ENCODE peak calls at places on chromosomes 7 and 10, in seven cellular contexts. P is SK-N-SH, N is HCT116, R is HepG2, L is GM12878, Y is H1, D is K562. Z is an unnamed sample.

GRCh38 chr7:297611-298374 is 7.8 kb downstream of the FOXL3 start:
- DNase-seq in P (no peak), N (no peak), R (no peak), L (no peak), Y (no peak), D (no peak), Z (no peak)

GRCh38 chr10:92826061-92826460 is 22.3 kb upstream of the EXOC6 start:
- DNase-seq in P (no peak), N (no peak), R (no peak), L (no peak), Y (no peak), D (no peak), Z (no peak)

GRCh38 chr7:26964409-26964808 is 100.0 kb upstream of the SKAP2 start:
- DNase-seq in P (no peak), N (no peak), R (no peak), L (no peak), Y (no peak), D (no peak), Z (no peak)

GRCh38 chr10:30185916-30186315 is 126.5 kb upstream of the JCAD start:
- DNase-seq in P (no peak), N (no peak), R (no peak), L (no peak), Y (no peak), D (no peak), Z (peak)

GRCh38 chr7:19376591-19376990 is 231.4 kb upstream of the FERD3L start:
- DNase-seq in P (no peak), N (no peak), R (no peak), L (no peak), Y (no peak), D (no peak), Z (no peak)

GRCh38 chr10:60757422-60757895 is 20.8 kb upstream of the CDK1 start:
- DNase-seq in P (no peak), N (no peak), R (no peak), L (no peak), Y (no peak), D (no peak), Z (peak)

GRCh38 chr10:97684866-97685394 is 2.1 kb downstream of the AVPI1 start:
- DNase-seq in P (no peak), N (no peak), R (peak), L (no peak), Y (no peak), D (no peak), Z (no peak)

GRCh38 chr10:60917331-60918280 is 26.4 kb downstream of the RHOBTB1 start:
- DNase-seq in P (no peak), N (no peak), R (no peak), L (no peak), Y (no peak), D (no peak), Z (no peak)

GRCh38 chr10:13352519-13352918 is 4.4 kb upstream of the SEPHS1 start:
- DNase-seq in P (no peak), N (no peak), R (peak), L (no peak), Y (peak), D (peak), Z (no peak)

GRCh38 chr10:84846646-84847045 is 518.3 kb downstream of the CCSER2 start:
- DNase-seq in P (no peak), N (no peak), R (no peak), L (no peak), Y (no peak), D (no peak), Z (no peak)

GRCh38 chr10:109040622-109041021 is 882.7 kb downstream of the XPNPEP1 start:
- DNase-seq in P (no peak), N (no peak), R (no peak), L (no peak), Y (no peak), D (no peak), Z (no peak)

GRCh38 chr10:47331954-47332353 is 9.7 kb downstream of the GDF2 start:
- DNase-seq in P (no peak), N (no peak), R (no peak), L (no peak), Y (no peak), D (no peak), Z (no peak)

GRCh38 chr10:68897336-68897741 is 3.8 kb upstream of the DDX50 start:
- DNase-seq in P (peak), N (peak), R (peak), L (no peak), Y (peak), D (peak), Z (peak)

GRCh38 chr10:1100691-1101368 is 44.6 kb downstream of the WDR37 start:
- DNase-seq in P (peak), N (no peak), R (no peak), L (no peak), Y (peak), D (no peak), Z (peak)

GRCh38 chr7:74271742-74272141 is 17.5 kb upstream of the CLIP2 start:
- DNase-seq in P (no peak), N (no peak), R (no peak), L (no peak), Y (no peak), D (no peak), Z (no peak)

GRCh38 chr7:74267756-74268565 is 13.8 kb upstream of the RFC2 start:
- DNase-seq in P (no peak), N (no peak), R (no peak), L (no peak), Y (no peak), D (no peak), Z (no peak)

GRCh38 chr7:74266191-74266963 is 12.2 kb upstream of the RFC2 start:
- DNase-seq in P (no peak), N (no peak), R (no peak), L (no peak), Y (no peak), D (no peak), Z (no peak)

GRCh38 chr7:74272305-74273038 is 16.7 kb upstream of the CLIP2 start:
- DNase-seq in P (peak), N (no peak), R (no peak), L (peak), Y (no peak), D (peak), Z (no peak)

GRCh38 chr7:74269757-74270277 is 15.6 kb upstream of the RFC2 start:
- DNase-seq in P (peak), N (peak), R (peak), L (peak), Y (peak), D (peak), Z (peak)
- TF ChIP-seq JUND in P (no peak), N (no peak), R (no peak), L (no peak), Y (no peak), D (no peak), Z (no peak)

GRCh38 chr7:156639426-156640256 is 933 bp upstream of the RNF32 start:
- DNase-seq in P (no peak), N (no peak), R (no peak), L (no peak), Y (no peak), D (peak), Z (no peak)
- TF ChIP-seq JUND in P (no peak), N (no peak), R (no peak), L (no peak), Y (no peak), D (peak), Z (no peak)

GRCh38 chr7:74134117-74134539 is 40.0 kb upstream of the EIF4H start:
- DNase-seq in P (no peak), N (no peak), R (no peak), L (no peak), Y (no peak), D (no peak), Z (peak)
- TF ChIP-seq JUND in P (no peak), N (no peak), R (no peak), L (no peak), Y (no peak), D (no peak), Z (no peak)

DNA sequence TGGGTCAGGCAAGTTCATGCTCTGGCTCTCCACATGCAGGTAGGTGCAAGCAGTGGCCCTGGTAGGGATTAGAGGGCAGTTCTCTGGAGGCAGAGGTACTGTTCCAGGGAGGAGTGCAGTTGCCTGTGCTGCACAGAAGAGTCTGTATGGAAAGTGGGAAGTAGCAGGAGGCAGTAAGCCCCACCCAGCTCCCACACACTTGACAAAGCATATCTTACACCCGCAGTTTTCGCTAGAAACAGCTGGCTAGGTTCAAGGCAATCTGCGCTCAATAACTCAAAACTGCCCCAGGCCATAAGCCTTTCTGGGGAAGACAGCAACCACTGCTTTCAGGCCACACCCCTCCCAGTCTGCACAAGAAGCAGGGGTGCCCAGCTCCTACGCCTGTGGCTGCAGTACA is 33.1 kb upstream of the ARMC3 start:
- DNase-seq in P (peak), N (no peak), R (no peak), L (no peak), Y (no peak), D (no peak), Z (no peak)
- TF ChIP-seq JUND in P (no peak), N (no peak), R (no peak), L (no peak), Y (no peak), D (no peak), Z (no peak)

GRCh38 chr7:36287371-36288241 is 102.1 kb upstream of the ANLN start:
- DNase-seq in P (peak), N (no peak), R (peak), L (no peak), Y (peak), D (no peak), Z (no peak)
- TF ChIP-seq JUND in P (no peak), N (peak), R (peak), L (no peak), Y (no peak), D (no peak), Z (no peak)

Z was measured in T47D.